ENCODE peak calls at places on chromosomes 4 and X, in nine cellular contexts. One of them, this sample, is unnamed.

GRCh38 chrX:136725446-136726104 is 55.2 kb downstream of the ARHGEF6 start:
- DNase-seq in effector memory CD4-positive, alpha-beta T cell: no peak
- DNase-seq in OCI-LY7: no peak
- DNase-seq in hippocampal formation: no peak
- DNase-seq in NCI-H1105: no peak
- DNase-seq in activated naive CD8-positive, alpha-beta T cell treated with anti-CD3 and anti-CD28 coated beads, Interleukin-2, amount 50 U/mL, for 24 hours: no peak
- DNase-seq in activated CD8-positive, alpha-beta memory T cell treated with anti-CD3 and anti-CD28 coated beads, Interleukin-2, amount 50 U/mL, for 4 hours: no peak
- DNase-seq in hepatic stellate cell: peak; percentile 26
- DNase-seq in DND-41: no peak
- DNase-seq in this sample: peak; percentile 21

GRCh38 chrX:134206221-134206620 is 30.8 kb upstream of the CCDC160 start:
- DNase-seq in NCI-H1105: no peak
- DNase-seq in hepatic stellate cell: no peak
- DNase-seq in hippocampal formation: no peak
- DNase-seq in OCI-LY7: no peak
- DNase-seq in activated naive CD8-positive, alpha-beta T cell treated with anti-CD3 and anti-CD28 coated beads, Interleukin-2, amount 50 U/mL, for 24 hours: no peak
- DNase-seq in activated CD8-positive, alpha-beta memory T cell treated with anti-CD3 and anti-CD28 coated beads, Interleukin-2, amount 50 U/mL, for 4 hours: no peak
- DNase-seq in effector memory CD4-positive, alpha-beta T cell: no peak
- DNase-seq in DND-41: no peak
- DNase-seq in this sample: no peak

GRCh38 chrX:48520976-48521352 is 644 bp upstream of the EBP start:
- DNase-seq in effector memory CD4-positive, alpha-beta T cell: no peak
- DNase-seq in hippocampal formation: no peak
- DNase-seq in activated CD8-positive, alpha-beta memory T cell treated with anti-CD3 and anti-CD28 coated beads, Interleukin-2, amount 50 U/mL, for 4 hours: no peak
- DNase-seq in NCI-H1105: no peak
- DNase-seq in DND-41: no peak
- DNase-seq in hepatic stellate cell: no peak
- DNase-seq in activated naive CD8-positive, alpha-beta T cell treated with anti-CD3 and anti-CD28 coated beads, Interleukin-2, amount 50 U/mL, for 24 hours: no peak
- DNase-seq in OCI-LY7: peak; percentile 19
- DNase-seq in this sample: no peak

GRCh38 chr4:98345838-98346237 is 84.7 kb downstream of the RAP1GDS1 start:
- DNase-seq in DND-41: no peak
- DNase-seq in NCI-H1105: no peak
- DNase-seq in OCI-LY7: no peak
- DNase-seq in activated naive CD8-positive, alpha-beta T cell treated with anti-CD3 and anti-CD28 coated beads, Interleukin-2, amount 50 U/mL, for 24 hours: no peak
- DNase-seq in activated CD8-positive, alpha-beta memory T cell treated with anti-CD3 and anti-CD28 coated beads, Interleukin-2, amount 50 U/mL, for 4 hours: no peak
- DNase-seq in hippocampal formation: no peak
- DNase-seq in effector memory CD4-positive, alpha-beta T cell: no peak
- DNase-seq in hepatic stellate cell: no peak
- DNase-seq in this sample: no peak

GRCh38 chr4:71195932-71196331 is 142.9 kb upstream of the SLC4A4 start:
- DNase-seq in hepatic stellate cell: peak; percentile 80
- DNase-seq in OCI-LY7: no peak
- DNase-seq in effector memory CD4-positive, alpha-beta T cell: no peak
- DNase-seq in DND-41: no peak
- DNase-seq in hippocampal formation: no peak
- DNase-seq in NCI-H1105: no peak
- DNase-seq in activated CD8-positive, alpha-beta memory T cell treated with anti-CD3 and anti-CD28 coated beads, Interleukin-2, amount 50 U/mL, for 4 hours: no peak
- DNase-seq in activated naive CD8-positive, alpha-beta T cell treated with anti-CD3 and anti-CD28 coated beads, Interleukin-2, amount 50 U/mL, for 24 hours: no peak
- DNase-seq in this sample: no peak

GRCh38 chrX:28997716-28998115 is 410.5 kb downstream of the IL1RAPL1 start:
- DNase-seq in hepatic stellate cell: no peak
- DNase-seq in activated CD8-positive, alpha-beta memory T cell treated with anti-CD3 and anti-CD28 coated beads, Interleukin-2, amount 50 U/mL, for 4 hours: no peak
- DNase-seq in effector memory CD4-positive, alpha-beta T cell: no peak
- DNase-seq in DND-41: no peak
- DNase-seq in hippocampal formation: no peak
- DNase-seq in OCI-LY7: no peak
- DNase-seq in activated naive CD8-positive, alpha-beta T cell treated with anti-CD3 and anti-CD28 coated beads, Interleukin-2, amount 50 U/mL, for 24 hours: no peak
- DNase-seq in NCI-H1105: no peak
- DNase-seq in this sample: no peak

GRCh38 chr4:109134268-109134667 is 168.2 kb downstream of the COL25A1 start:
- DNase-seq in OCI-LY7: no peak
- DNase-seq in hippocampal formation: no peak
- DNase-seq in activated CD8-positive, alpha-beta memory T cell treated with anti-CD3 and anti-CD28 coated beads, Interleukin-2, amount 50 U/mL, for 4 hours: no peak
- DNase-seq in hepatic stellate cell: no peak
- DNase-seq in NCI-H1105: no peak
- DNase-seq in effector memory CD4-positive, alpha-beta T cell: no peak
- DNase-seq in DND-41: no peak
- DNase-seq in activated naive CD8-positive, alpha-beta T cell treated with anti-CD3 and anti-CD28 coated beads, Interleukin-2, amount 50 U/mL, for 24 hours: no peak
- DNase-seq in this sample: no peak

GRCh38 chr4:118313098-118313497 is 39.7 kb downstream of the PRSS12 start:
- DNase-seq in activated CD8-positive, alpha-beta memory T cell treated with anti-CD3 and anti-CD28 coated beads, Interleukin-2, amount 50 U/mL, for 4 hours: no peak
- DNase-seq in effector memory CD4-positive, alpha-beta T cell: no peak
- DNase-seq in activated naive CD8-positive, alpha-beta T cell treated with anti-CD3 and anti-CD28 coated beads, Interleukin-2, amount 50 U/mL, for 24 hours: no peak
- DNase-seq in hippocampal formation: no peak
- DNase-seq in NCI-H1105: no peak
- DNase-seq in OCI-LY7: no peak
- DNase-seq in DND-41: no peak
- DNase-seq in hepatic stellate cell: no peak
- DNase-seq in this sample: no peak

GRCh38 chr4:108060164-108060563 is 70.5 kb downstream of the HADH start:
- DNase-seq in effector memory CD4-positive, alpha-beta T cell: no peak
- DNase-seq in activated CD8-positive, alpha-beta memory T cell treated with anti-CD3 and anti-CD28 coated beads, Interleukin-2, amount 50 U/mL, for 4 hours: no peak
- DNase-seq in activated naive CD8-positive, alpha-beta T cell treated with anti-CD3 and anti-CD28 coated beads, Interleukin-2, amount 50 U/mL, for 24 hours: no peak
- DNase-seq in NCI-H1105: no peak
- DNase-seq in hippocampal formation: no peak
- DNase-seq in OCI-LY7: no peak
- DNase-seq in hepatic stellate cell: peak; percentile 35
- DNase-seq in DND-41: no peak
- DNase-seq in this sample: peak; percentile 49

GRCh38 chr4:41399191-41399590 is 138.8 kb upstream of the LIMCH1 start:
- DNase-seq in activated naive CD8-positive, alpha-beta T cell treated with anti-CD3 and anti-CD28 coated beads, Interleukin-2, amount 50 U/mL, for 24 hours: no peak
- DNase-seq in effector memory CD4-positive, alpha-beta T cell: no peak
- DNase-seq in DND-41: no peak
- DNase-seq in hippocampal formation: no peak
- DNase-seq in activated CD8-positive, alpha-beta memory T cell treated with anti-CD3 and anti-CD28 coated beads, Interleukin-2, amount 50 U/mL, for 4 hours: no peak
- DNase-seq in OCI-LY7: no peak
- DNase-seq in hepatic stellate cell: no peak
- DNase-seq in NCI-H1105: no peak
- DNase-seq in this sample: no peak

GRCh38 chr4:185374027-185374426 is 21.7 kb downstream of the LRP2BP start:
- DNase-seq in activated naive CD8-positive, alpha-beta T cell treated with anti-CD3 and anti-CD28 coated beads, Interleukin-2, amount 50 U/mL, for 24 hours: no peak
- DNase-seq in activated CD8-positive, alpha-beta memory T cell treated with anti-CD3 and anti-CD28 coated beads, Interleukin-2, amount 50 U/mL, for 4 hours: no peak
- DNase-seq in OCI-LY7: no peak
- DNase-seq in DND-41: no peak
- DNase-seq in hepatic stellate cell: no peak
- DNase-seq in NCI-H1105: no peak
- DNase-seq in effector memory CD4-positive, alpha-beta T cell: no peak
- DNase-seq in hippocampal formation: no peak
- DNase-seq in this sample: no peak

GRCh38 chr4:77127837-77128621 is 29.0 kb upstream of the CCNG2 start:
- DNase-seq in activated naive CD8-positive, alpha-beta T cell treated with anti-CD3 and anti-CD28 coated beads, Interleukin-2, amount 50 U/mL, for 24 hours: no peak
- DNase-seq in NCI-H1105: no peak
- DNase-seq in hippocampal formation: no peak
- DNase-seq in activated CD8-positive, alpha-beta memory T cell treated with anti-CD3 and anti-CD28 coated beads, Interleukin-2, amount 50 U/mL, for 4 hours: no peak
- DNase-seq in effector memory CD4-positive, alpha-beta T cell: no peak
- DNase-seq in DND-41: no peak
- DNase-seq in OCI-LY7: no peak
- DNase-seq in hepatic stellate cell: no peak
- DNase-seq in this sample: no peak

GRCh38 chr4:47641755-47642154 is 156.7 kb downstream of the ATP10D start:
- DNase-seq in OCI-LY7: no peak
- DNase-seq in hippocampal formation: no peak
- DNase-seq in effector memory CD4-positive, alpha-beta T cell: no peak
- DNase-seq in hepatic stellate cell: no peak
- DNase-seq in NCI-H1105: no peak
- DNase-seq in activated CD8-positive, alpha-beta memory T cell treated with anti-CD3 and anti-CD28 coated beads, Interleukin-2, amount 50 U/mL, for 4 hours: no peak
- DNase-seq in DND-41: no peak
- DNase-seq in activated naive CD8-positive, alpha-beta T cell treated with anti-CD3 and anti-CD28 coated beads, Interleukin-2, amount 50 U/mL, for 24 hours: no peak
- DNase-seq in this sample: no peak

GRCh38 chrX:40081679-40082068 is 16.1 kb downstream of the BCOR start:
- DNase-seq in hepatic stellate cell: no peak
- DNase-seq in OCI-LY7: no peak
- DNase-seq in DND-41: no peak
- DNase-seq in NCI-H1105: no peak
- DNase-seq in activated CD8-positive, alpha-beta memory T cell treated with anti-CD3 and anti-CD28 coated beads, Interleukin-2, amount 50 U/mL, for 4 hours: no peak
- DNase-seq in hippocampal formation: no peak
- DNase-seq in effector memory CD4-positive, alpha-beta T cell: no peak
- DNase-seq in activated naive CD8-positive, alpha-beta T cell treated with anti-CD3 and anti-CD28 coated beads, Interleukin-2, amount 50 U/mL, for 24 hours: no peak
- DNase-seq in this sample: peak; percentile 37

GRCh38 chr4:38023347-38024202 is 63.4 kb downstream of the PTTG2 start:
- DNase-seq in activated naive CD8-positive, alpha-beta T cell treated with anti-CD3 and anti-CD28 coated beads, Interleukin-2, amount 50 U/mL, for 24 hours: no peak
- DNase-seq in effector memory CD4-positive, alpha-beta T cell: no peak
- DNase-seq in hepatic stellate cell: no peak
- DNase-seq in DND-41: no peak
- DNase-seq in OCI-LY7: no peak
- DNase-seq in hippocampal formation: no peak
- DNase-seq in NCI-H1105: no peak
- DNase-seq in activated CD8-positive, alpha-beta memory T cell treated with anti-CD3 and anti-CD28 coated beads, Interleukin-2, amount 50 U/mL, for 4 hours: no peak
- DNase-seq in this sample: no peak

GRCh38 chr4:70251945-70252277 is 9.5 kb downstream of the CSN3 start:
- DNase-seq in NCI-H1105: no peak
- DNase-seq in hepatic stellate cell: no peak
- DNase-seq in effector memory CD4-positive, alpha-beta T cell: no peak
- DNase-seq in activated CD8-positive, alpha-beta memory T cell treated with anti-CD3 and anti-CD28 coated beads, Interleukin-2, amount 50 U/mL, for 4 hours: no peak
- DNase-seq in hippocampal formation: no peak
- DNase-seq in activated naive CD8-positive, alpha-beta T cell treated with anti-CD3 and anti-CD28 coated beads, Interleukin-2, amount 50 U/mL, for 24 hours: no peak
- DNase-seq in OCI-LY7: no peak
- DNase-seq in DND-41: no peak
- DNase-seq in this sample: no peak

GRCh38 chr4:76658231-76659102 is 223.4 kb downstream of the SHROOM3 start:
- DNase-seq in activated naive CD8-positive, alpha-beta T cell treated with anti-CD3 and anti-CD28 coated beads, Interleukin-2, amount 50 U/mL, for 24 hours: no peak
- DNase-seq in OCI-LY7: no peak
- DNase-seq in hepatic stellate cell: peak; percentile 43
- DNase-seq in DND-41: no peak
- DNase-seq in effector memory CD4-positive, alpha-beta T cell: no peak
- DNase-seq in hippocampal formation: no peak
- DNase-seq in NCI-H1105: no peak
- DNase-seq in activated CD8-positive, alpha-beta memory T cell treated with anti-CD3 and anti-CD28 coated beads, Interleukin-2, amount 50 U/mL, for 4 hours: no peak
- DNase-seq in this sample: peak; percentile 83

GRCh38 chr4:95637047-95637600 is 88.4 kb upstream of the UNC5C start:
- DNase-seq in activated naive CD8-positive, alpha-beta T cell treated with anti-CD3 and anti-CD28 coated beads, Interleukin-2, amount 50 U/mL, for 24 hours: no peak
- DNase-seq in activated CD8-positive, alpha-beta memory T cell treated with anti-CD3 and anti-CD28 coated beads, Interleukin-2, amount 50 U/mL, for 4 hours: no peak
- DNase-seq in effector memory CD4-positive, alpha-beta T cell: no peak
- DNase-seq in NCI-H1105: no peak
- DNase-seq in hepatic stellate cell: peak; percentile 14
- DNase-seq in DND-41: no peak
- DNase-seq in hippocampal formation: no peak
- DNase-seq in OCI-LY7: no peak
- DNase-seq in this sample: peak; percentile 31

GRCh38 chr4:155539746-155540145 is 126.9 kb upstream of the GUCY1A1 start:
- DNase-seq in activated CD8-positive, alpha-beta memory T cell treated with anti-CD3 and anti-CD28 coated beads, Interleukin-2, amount 50 U/mL, for 4 hours: no peak
- DNase-seq in hippocampal formation: no peak
- DNase-seq in hepatic stellate cell: no peak
- DNase-seq in OCI-LY7: no peak
- DNase-seq in activated naive CD8-positive, alpha-beta T cell treated with anti-CD3 and anti-CD28 coated beads, Interleukin-2, amount 50 U/mL, for 24 hours: no peak
- DNase-seq in effector memory CD4-positive, alpha-beta T cell: no peak
- DNase-seq in NCI-H1105: no peak
- DNase-seq in DND-41: no peak
- DNase-seq in this sample: peak; percentile 39

GRCh38 chrX:134717698-134718328 is 59.5 kb upstream of the PLAC1 start:
- DNase-seq in activated naive CD8-positive, alpha-beta T cell treated with anti-CD3 and anti-CD28 coated beads, Interleukin-2, amount 50 U/mL, for 24 hours: no peak
- DNase-seq in NCI-H1105: no peak
- DNase-seq in OCI-LY7: no peak
- DNase-seq in DND-41: no peak
- DNase-seq in effector memory CD4-positive, alpha-beta T cell: no peak
- DNase-seq in hippocampal formation: no peak
- DNase-seq in hepatic stellate cell: peak; percentile 21
- DNase-seq in activated CD8-positive, alpha-beta memory T cell treated with anti-CD3 and anti-CD28 coated beads, Interleukin-2, amount 50 U/mL, for 4 hours: no peak
- DNase-seq in this sample: no peak

GRCh38 chr4:123667496-123667895 is 270.9 kb downstream of the SPRY1 start:
- DNase-seq in hepatic stellate cell: no peak
- DNase-seq in hippocampal formation: no peak
- DNase-seq in activated CD8-positive, alpha-beta memory T cell treated with anti-CD3 and anti-CD28 coated beads, Interleukin-2, amount 50 U/mL, for 4 hours: no peak
- DNase-seq in effector memory CD4-positive, alpha-beta T cell: no peak
- DNase-seq in NCI-H1105: no peak
- DNase-seq in DND-41: no peak
- DNase-seq in OCI-LY7: no peak
- DNase-seq in activated naive CD8-positive, alpha-beta T cell treated with anti-CD3 and anti-CD28 coated beads, Interleukin-2, amount 50 U/mL, for 24 hours: no peak
- DNase-seq in this sample: peak; percentile 92

GRCh38 chr4:76948441-76949292 is 885 bp upstream of the SEPTIN11 start:
- DNase-seq in effector memory CD4-positive, alpha-beta T cell: peak; percentile 60
- DNase-seq in DND-41: no peak
- DNase-seq in NCI-H1105: no peak
- DNase-seq in OCI-LY7: peak; percentile 19
- DNase-seq in activated CD8-positive, alpha-beta memory T cell treated with anti-CD3 and anti-CD28 coated beads, Interleukin-2, amount 50 U/mL, for 4 hours: peak; percentile 73
- DNase-seq in hippocampal formation: peak; percentile 74
- DNase-seq in hepatic stellate cell: peak; percentile 86
- DNase-seq in activated naive CD8-positive, alpha-beta T cell treated with anti-CD3 and anti-CD28 coated beads, Interleukin-2, amount 50 U/mL, for 24 hours: peak; percentile 66
- DNase-seq in this sample: peak; percentile 58

This sample was measured in bronchial epithelial cell.